ENCODE peak calls at places on chromosome 9, in nine cellular contexts. One of them, this sample, is unnamed.

GRCh38 chr9:91896513-91897121 is 53.4 kb downstream of the ROR2 start:
- DNase-seq in HCEC 1CT: no peak
- DNase-seq in LNCaP clone FGC: no peak
- DNase-seq in Calu3: no peak
- DNase-seq in AG20443: peak
- DNase-seq in ovary: peak
- DNase-seq in cerebellar cortex: no peak
- DNase-seq in NCI-H460: no peak
- DNase-seq in AG09319: peak
- DNase-seq in this sample: no peak

GRCh38 chr9:93823245-93824072 is 131.7 kb downstream of the BARX1 start:
- DNase-seq in HCEC 1CT: no peak
- DNase-seq in NCI-H460: no peak
- DNase-seq in AG20443: peak
- DNase-seq in LNCaP clone FGC: no peak
- DNase-seq in ovary: no peak
- DNase-seq in Calu3: no peak
- DNase-seq in cerebellar cortex: no peak
- DNase-seq in AG09319: no peak
- DNase-seq in this sample: no peak

GRCh38 chr9:137277329-137278041 is at the start of gene TOR4A:
- DNase-seq in LNCaP clone FGC: no peak
- DNase-seq in cerebellar cortex: peak
- DNase-seq in ovary: peak
- DNase-seq in NCI-H460: peak
- DNase-seq in HCEC 1CT: peak
- DNase-seq in AG20443: peak
- DNase-seq in Calu3: peak
- DNase-seq in AG09319: peak
- DNase-seq in this sample: peak

GRCh38 chr9:20640331-20641187 is 18.3 kb upstream of the MLLT3 start:
- DNase-seq in ovary: peak
- DNase-seq in cerebellar cortex: peak
- DNase-seq in NCI-H460: no peak
- DNase-seq in LNCaP clone FGC: no peak
- DNase-seq in AG20443: no peak
- DNase-seq in AG09319: no peak
- DNase-seq in Calu3: peak
- DNase-seq in HCEC 1CT: no peak
- DNase-seq in this sample: no peak

GRCh38 chr9:76400534-76401096 is 6.4 kb upstream of the RFK start:
- DNase-seq in AG09319: no peak
- DNase-seq in ovary: no peak
- DNase-seq in AG20443: no peak
- DNase-seq in HCEC 1CT: no peak
- DNase-seq in LNCaP clone FGC: no peak
- DNase-seq in Calu3: no peak
- DNase-seq in cerebellar cortex: no peak
- DNase-seq in NCI-H460: no peak
- DNase-seq in this sample: no peak

GRCh38 chr9:3330792-3331420 is 194.9 kb downstream of the RFX3 start:
- DNase-seq in ovary: no peak
- DNase-seq in AG09319: no peak
- DNase-seq in AG20443: peak
- DNase-seq in cerebellar cortex: no peak
- DNase-seq in LNCaP clone FGC: no peak
- DNase-seq in NCI-H460: no peak
- DNase-seq in HCEC 1CT: peak
- DNase-seq in Calu3: no peak
- DNase-seq in this sample: no peak

GRCh38 chr9:127489471-127490115 is 38.3 kb downstream of the LRSAM1 start:
- DNase-seq in LNCaP clone FGC: no peak
- DNase-seq in HCEC 1CT: no peak
- DNase-seq in NCI-H460: no peak
- DNase-seq in Calu3: no peak
- DNase-seq in ovary: no peak
- DNase-seq in AG09319: no peak
- DNase-seq in cerebellar cortex: no peak
- DNase-seq in AG20443: no peak
- DNase-seq in this sample: no peak

GRCh38 chr9:14400658-14400995 is 86.7 kb upstream of the NFIB start:
- DNase-seq in HCEC 1CT: peak
- DNase-seq in NCI-H460: peak
- DNase-seq in cerebellar cortex: peak
- DNase-seq in AG20443: peak
- DNase-seq in ovary: peak
- DNase-seq in Calu3: peak
- DNase-seq in LNCaP clone FGC: no peak
- DNase-seq in AG09319: peak
- DNase-seq in this sample: peak

GRCh38 chr9:106964329-106964728 is 101.4 kb downstream of the ZNF462 start:
- DNase-seq in cerebellar cortex: no peak
- DNase-seq in AG20443: no peak
- DNase-seq in LNCaP clone FGC: no peak
- DNase-seq in ovary: no peak
- DNase-seq in HCEC 1CT: no peak
- DNase-seq in NCI-H460: no peak
- DNase-seq in AG09319: no peak
- DNase-seq in Calu3: no peak
- DNase-seq in this sample: no peak

GRCh38 chr9:113409883-113410206 is 630 bp downstream of the POLE3 start:
- DNase-seq in cerebellar cortex: no peak
- DNase-seq in HCEC 1CT: peak
- DNase-seq in Calu3: no peak
- DNase-seq in AG20443: no peak
- DNase-seq in LNCaP clone FGC: no peak
- DNase-seq in AG09319: no peak
- DNase-seq in ovary: no peak
- DNase-seq in NCI-H460: no peak
- DNase-seq in this sample: no peak

GRCh38 chr9:133818444-133818843 is 80.3 kb upstream of the SARDH start:
- DNase-seq in cerebellar cortex: no peak
- DNase-seq in NCI-H460: no peak
- DNase-seq in HCEC 1CT: no peak
- DNase-seq in ovary: no peak
- DNase-seq in AG09319: no peak
- DNase-seq in AG20443: no peak
- DNase-seq in Calu3: no peak
- DNase-seq in LNCaP clone FGC: no peak
- DNase-seq in this sample: no peak

GRCh38 chr9:130471411-130472183 is 26.8 kb downstream of the ASS1 start:
- DNase-seq in NCI-H460: no peak
- DNase-seq in LNCaP clone FGC: no peak
- DNase-seq in AG20443: no peak
- DNase-seq in AG09319: no peak
- DNase-seq in HCEC 1CT: no peak
- DNase-seq in Calu3: no peak
- DNase-seq in ovary: no peak
- DNase-seq in cerebellar cortex: no peak
- DNase-seq in this sample: no peak

GRCh38 chr9:89984214-89984613 is 379.4 kb downstream of the GADD45G start:
- DNase-seq in ovary: no peak
- DNase-seq in AG09319: no peak
- DNase-seq in AG20443: no peak
- DNase-seq in HCEC 1CT: no peak
- DNase-seq in NCI-H460: no peak
- DNase-seq in cerebellar cortex: no peak
- DNase-seq in LNCaP clone FGC: no peak
- DNase-seq in Calu3: no peak
- DNase-seq in this sample: no peak

GRCh38 chr9:70580593-70581195 is 166.2 kb upstream of the KLF9 start:
- DNase-seq in AG09319: no peak
- DNase-seq in LNCaP clone FGC: no peak
- DNase-seq in HCEC 1CT: no peak
- DNase-seq in AG20443: no peak
- DNase-seq in Calu3: no peak
- DNase-seq in ovary: no peak
- DNase-seq in cerebellar cortex: no peak
- DNase-seq in NCI-H460: no peak
- DNase-seq in this sample: no peak

GRCh38 chr9:15222313-15222712 is 84.7 kb downstream of the TTC39B start:
- DNase-seq in AG09319: no peak
- DNase-seq in AG20443: no peak
- DNase-seq in cerebellar cortex: no peak
- DNase-seq in Calu3: no peak
- DNase-seq in ovary: no peak
- DNase-seq in LNCaP clone FGC: no peak
- DNase-seq in NCI-H460: no peak
- DNase-seq in HCEC 1CT: no peak
- DNase-seq in this sample: no peak

GRCh38 chr9:89677696-89678393 is 73.0 kb downstream of the GADD45G start:
- DNase-seq in AG20443: no peak
- DNase-seq in LNCaP clone FGC: no peak
- DNase-seq in cerebellar cortex: no peak
- DNase-seq in NCI-H460: no peak
- DNase-seq in ovary: peak
- DNase-seq in AG09319: no peak
- DNase-seq in HCEC 1CT: no peak
- DNase-seq in Calu3: no peak
- DNase-seq in this sample: no peak

GRCh38 chr9:3478549-3478953 is 47.2 kb downstream of the RFX3 start:
- DNase-seq in HCEC 1CT: no peak
- DNase-seq in Calu3: peak
- DNase-seq in cerebellar cortex: no peak
- DNase-seq in AG09319: no peak
- DNase-seq in NCI-H460: no peak
- DNase-seq in ovary: no peak
- DNase-seq in LNCaP clone FGC: no peak
- DNase-seq in AG20443: no peak
- DNase-seq in this sample: no peak

GRCh38 chr9:74773886-74774479 is 113.7 kb downstream of the TRPM6 start:
- DNase-seq in LNCaP clone FGC: peak
- DNase-seq in AG09319: peak
- DNase-seq in cerebellar cortex: peak
- DNase-seq in AG20443: peak
- DNase-seq in ovary: peak
- DNase-seq in HCEC 1CT: peak
- DNase-seq in NCI-H460: peak
- DNase-seq in Calu3: peak
- DNase-seq in this sample: peak

GRCh38 chr9:97280755-97281330 is 26.6 kb upstream of the CCDC180 start:
- DNase-seq in LNCaP clone FGC: no peak
- DNase-seq in AG20443: no peak
- DNase-seq in AG09319: no peak
- DNase-seq in Calu3: no peak
- DNase-seq in ovary: no peak
- DNase-seq in cerebellar cortex: no peak
- DNase-seq in HCEC 1CT: no peak
- DNase-seq in NCI-H460: no peak
- DNase-seq in this sample: no peak

GRCh38 chr9:136521541-136521940 is 24.3 kb downstream of the NOTCH1 start:
- DNase-seq in AG20443: no peak
- DNase-seq in Calu3: no peak
- DNase-seq in AG09319: no peak
- DNase-seq in NCI-H460: no peak
- DNase-seq in LNCaP clone FGC: no peak
- DNase-seq in HCEC 1CT: no peak
- DNase-seq in ovary: no peak
- DNase-seq in cerebellar cortex: no peak
- DNase-seq in this sample: no peak

GRCh38 chr9:77569335-77569734 is 78.8 kb downstream of the GNA14 start:
- DNase-seq in Calu3: no peak
- DNase-seq in cerebellar cortex: no peak
- DNase-seq in NCI-H460: no peak
- DNase-seq in LNCaP clone FGC: no peak
- DNase-seq in ovary: no peak
- DNase-seq in HCEC 1CT: no peak
- DNase-seq in AG20443: no peak
- DNase-seq in AG09319: no peak
- DNase-seq in this sample: no peak

GRCh38 chr9:4875559-4875958 is 82.8 kb downstream of the RCL1 start:
- DNase-seq in NCI-H460: no peak
- DNase-seq in Calu3: no peak
- DNase-seq in AG09319: no peak
- DNase-seq in AG20443: no peak
- DNase-seq in cerebellar cortex: no peak
- DNase-seq in LNCaP clone FGC: no peak
- DNase-seq in HCEC 1CT: no peak
- DNase-seq in ovary: no peak
- DNase-seq in this sample: no peak

GRCh38 chr9:9614607-9615006 is 998.2 kb downstream of the PTPRD start:
- DNase-seq in NCI-H460: no peak
- DNase-seq in Calu3: no peak
- DNase-seq in AG20443: no peak
- DNase-seq in ovary: no peak
- DNase-seq in HCEC 1CT: no peak
- DNase-seq in cerebellar cortex: no peak
- DNase-seq in AG09319: no peak
- DNase-seq in LNCaP clone FGC: no peak
- DNase-seq in this sample: no peak

GRCh38 chr9:18544456-18544855 is 70.5 kb downstream of the ADAMTSL1 start:
- DNase-seq in cerebellar cortex: no peak
- DNase-seq in ovary: no peak
- DNase-seq in LNCaP clone FGC: no peak
- DNase-seq in AG20443: no peak
- DNase-seq in AG09319: no peak
- DNase-seq in HCEC 1CT: peak
- DNase-seq in Calu3: no peak
- DNase-seq in NCI-H460: no peak
- DNase-seq in this sample: no peak

GRCh38 chr9:108759835-108760234 is 96.0 kb downstream of the ACTL7B start:
- DNase-seq in AG20443: no peak
- DNase-seq in NCI-H460: no peak
- DNase-seq in ovary: no peak
- DNase-seq in cerebellar cortex: no peak
- DNase-seq in LNCaP clone FGC: no peak
- DNase-seq in AG09319: no peak
- DNase-seq in Calu3: no peak
- DNase-seq in HCEC 1CT: no peak
- DNase-seq in this sample: no peak

This sample was measured in AG04450.